ENCODE peak calls at places on chromosomes 2 and 18, in eight cellular contexts. J, Z, E, U, A, H, L and N are unnamed samples.

GRCh38 chr2:38443021-38443541 is 66.0 kb upstream of the ATL2 start:
- DNase-seq in L (peak; percentile 72), U (peak; percentile 90), J (no peak), Z (no peak), A (peak; percentile 38), E (no peak), H (peak; percentile 54), N (no peak)

GRCh38 chr18:12750076-12750707 is 47.4 kb downstream of the PSMG2 start:
- DNase-seq in J (no peak), E (no peak), Z (no peak), L (no peak), H (no peak), A (peak; percentile 28), U (peak; percentile 86), N (peak; percentile 50)

GRCh38 chr18:56286775-56287174 is 351.6 kb downstream of the TXNL1 start:
- DNase-seq in A (peak; percentile 76), U (peak; percentile 6), E (no peak), Z (no peak), J (no peak), H (peak; percentile 9), L (peak; percentile 2), N (peak; percentile 40)

GRCh38 chr2:233822781-233823730 is 31.3 kb downstream of the HJURP start:
- DNase-seq in H (no peak), Z (no peak), L (no peak), E (no peak), U (no peak), A (no peak), J (no peak), N (no peak)

GRCh38 chr2:239806758-239807434 is 218.2 kb downstream of the NDUFA10 start:
- DNase-seq in U (no peak), E (no peak), L (no peak), H (no peak), A (no peak), J (no peak), Z (no peak), N (no peak)

GRCh38 chr2:224157655-224158054 is 118.6 kb upstream of the SERPINE2 start:
- DNase-seq in Z (no peak), H (no peak), L (no peak), A (no peak), U (no peak), J (no peak), E (no peak), N (no peak)

GRCh38 chr18:11040823-11041712 is 108.3 kb downstream of the PIEZO2 start:
- DNase-seq in J (no peak), E (peak; percentile 68), Z (peak; percentile 84), A (peak; percentile 72), U (peak; percentile 53), H (peak; percentile 42), L (peak; percentile 73), N (peak; percentile 70)

GRCh38 chr18:6441201-6441600 is 26.5 kb upstream of the L3MBTL4 start:
- DNase-seq in Z (no peak), J (no peak), E (no peak), L (no peak), H (no peak), U (no peak), A (no peak), N (no peak)

GRCh38 chr18:79486356-79487197 is 90.8 kb downstream of the NFATC1 start:
- DNase-seq in Z (no peak), U (no peak), J (no peak), E (no peak), L (no peak), H (no peak), A (no peak), N (peak; percentile 26)

GRCh38 chr2:109335586-109336266 is 206.7 kb downstream of the SH3RF3 start:
- DNase-seq in Z (no peak), H (peak; percentile 85), A (peak; percentile 81), U (peak; percentile 85), E (no peak), L (peak; percentile 85), J (no peak), N (peak; percentile 80)

GRCh38 chr2:202822411-202822810 is 49.2 kb downstream of the ICA1L start:
- DNase-seq in J (no peak), E (no peak), H (peak; percentile 7), Z (no peak), L (no peak), A (no peak), U (no peak), N (no peak)